ENCODE peak calls at places on chromosomes 3 and 15, in six cellular contexts. Y, F, Q, E, B and U are unnamed samples. For H3K27me3 and H3K4me1, the result is how much of the 10 kb centered on the place peaks cover.

GRCh38 chr15:98737122-98737521 is 88.8 kb downstream of the IGF1R start:
- DNase-seq in Q (no peak), E (no peak), F (no peak), Y (no peak), B (no peak), U (no peak)

GRCh38 chr15:67685716-67686115 is 139.6 kb upstream of the SKOR1 start:
- DNase-seq in E (no peak), F (no peak), Q (no peak), B (no peak), Y (no peak), U (no peak)

GRCh38 chr15:90201150-90201943 is at the start of gene SEMA4B:
- DNase-seq in Q (peak), F (peak), B (peak), Y (peak), E (peak), U (peak)

GRCh38 chr3:128489860-128490649 is 2.9 kb downstream of the GATA2 start:
- DNase-seq in Y (peak), E (peak), Q (no peak), B (no peak), F (no peak), U (no peak)

GRCh38 chr3:98350082-98350481 is 3.6 kb upstream of the OR5K4 start:
- DNase-seq in Q (no peak), Y (no peak), E (no peak), F (no peak), B (no peak), U (no peak)

GRCh38 chr3:78937486-78937885 is 830.3 kb downstream of the ROBO1 start:
- DNase-seq in Y (no peak), F (no peak), B (no peak), Q (no peak), E (no peak), U (no peak)

GRCh38 chr15:92951800-92952199 is 51.7 kb downstream of the CHD2 start:
- DNase-seq in Q (no peak), Y (no peak), E (no peak), F (no peak), B (no peak), U (no peak)

GRCh38 chr3:82938821-82939328 is 1177.4 kb upstream of the GBE1 start:
- DNase-seq in B (peak), Y (peak), Q (no peak), E (no peak), F (no peak), U (no peak)

GRCh38 chr3:76986876-76987513 is 52.9 kb upstream of the ROBO2 start:
- DNase-seq in F (no peak), Y (no peak), E (no peak), B (no peak), Q (no peak), U (no peak)

GRCh38 chr3:125104639-125105038 is 48.8 kb upstream of the HEG1 start:
- DNase-seq in B (no peak), E (no peak), Y (no peak), F (peak), Q (no peak), U (no peak)

GRCh38 chr3:10709110-10709781 is 106.8 kb upstream of the SLC6A11 start:
- DNase-seq in Q (no peak), B (no peak), F (no peak), E (no peak), Y (no peak), U (no peak)

GRCh38 chr15:63481105-63481810 is 23.1 kb upstream of the USP3 start:
- DNase-seq in E (no peak), Y (no peak), Q (no peak), F (peak), B (no peak), U (no peak)

GRCh38 chr15:49855917-49856637 is 235.2 kb downstream of the DTWD1 start:
- DNase-seq in Y (no peak), Q (no peak), E (no peak), B (no peak), F (peak), U (no peak)

GRCh38 chr15:25242957-25243799 is 195.6 kb downstream of the UBE3A start:
- DNase-seq in F (no peak), B (peak), E (no peak), Y (peak), Q (peak), U (peak)

GRCh38 chr15:40081691-40082194 is 26.9 kb downstream of the BMF start:
- DNase-seq in Q (no peak), B (peak), E (peak), Y (peak), F (peak), U (peak)
- H3K27me3 ChIP-seq in Q (under half), B (under half), E (under half), Y (under half), F (under half), U (under half)

GRCh38 chr3:55621648-55622047 is 134.5 kb upstream of the WNT5A start:
- DNase-seq in E (no peak), Q (no peak), Y (no peak), F (no peak), B (no peak), U (no peak)
- H3K4me1 ChIP-seq in E (under half), Q (under half), Y (under half), F (under half), B (under half), U (under half)

DNA sequence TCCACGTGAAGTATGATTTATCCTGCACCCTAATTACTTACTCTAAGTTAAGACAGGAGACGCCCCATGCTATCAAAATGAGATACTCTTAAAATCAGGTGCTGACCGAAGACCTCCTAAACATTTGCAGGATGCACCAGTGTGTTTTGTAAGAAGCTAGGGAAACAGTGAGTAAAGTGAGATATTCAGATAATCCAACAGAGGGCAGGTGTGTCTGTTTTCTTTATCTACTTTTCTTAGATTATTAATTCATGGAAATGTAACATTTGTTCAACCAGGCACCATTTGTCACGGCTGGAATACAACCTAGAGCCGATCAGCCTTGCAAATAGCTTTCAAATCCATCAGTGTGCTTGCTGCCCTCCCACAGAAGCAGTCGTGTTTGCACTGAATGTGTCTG is 202.0 kb upstream of the CHRM5 start:
- DNase-seq in Y (no peak), B (no peak), E (no peak), Q (no peak), F (no peak), U (no peak)
- TF ChIP-seq CTCF in Y (no peak), B (no peak), E (peak), Q (no peak), F (no peak), U (no peak)

GRCh38 chr3:38030126-38031021 is 932 bp upstream of the PLCD1 start:
- DNase-seq in F (no peak), Y (no peak), Q (no peak), E (no peak), B (no peak), U (no peak)

GRCh38 chr3:38031022-38031994 is 1.9 kb upstream of the PLCD1 start:
- DNase-seq in Q (peak), Y (peak), F (no peak), B (peak), E (no peak), U (no peak)

GRCh38 chr3:38027466-38028465 is 1.7 kb downstream of the PLCD1 start:
- DNase-seq in Q (no peak), E (no peak), Y (no peak), F (no peak), B (no peak), U (no peak)

GRCh38 chr3:38028621-38029361 is 651 bp downstream of the PLCD1 start:
- DNase-seq in E (peak), B (no peak), F (no peak), Y (no peak), Q (no peak), U (peak)

DNA sequence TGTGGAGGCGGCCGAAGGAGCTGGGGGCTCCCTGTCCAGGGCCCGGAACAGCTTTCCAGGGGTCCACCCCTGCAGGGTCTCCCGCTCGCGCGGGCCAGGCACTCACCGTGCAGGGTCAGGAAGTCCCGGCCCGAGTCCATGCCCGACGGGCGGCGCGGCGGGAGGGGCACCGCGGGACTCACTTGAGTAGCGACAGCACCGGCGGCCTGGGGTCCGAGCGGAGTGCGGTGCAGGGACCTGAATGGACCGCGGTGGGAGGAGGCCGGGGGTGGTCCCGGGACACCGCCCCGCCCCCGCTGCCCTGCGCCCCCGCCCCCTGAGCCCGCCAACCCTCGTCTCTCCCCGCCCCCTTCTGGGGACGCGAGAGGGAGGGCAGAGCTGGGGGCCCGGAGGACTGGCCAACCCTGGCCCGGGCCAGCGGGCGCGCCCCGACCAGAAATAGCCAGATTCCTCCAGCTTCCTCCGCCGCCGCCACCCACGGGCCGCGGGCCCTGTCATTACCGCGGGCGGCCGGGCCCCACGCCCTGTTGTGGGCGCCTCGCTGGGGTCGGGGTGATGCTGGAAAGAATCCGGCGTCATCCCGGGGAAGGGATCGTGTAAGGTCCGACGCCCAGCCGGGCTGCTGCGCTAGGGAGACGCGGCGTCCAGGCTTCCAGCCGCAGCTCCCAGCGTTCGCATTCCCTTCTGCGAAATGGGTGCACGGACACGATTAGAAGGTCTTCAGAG is at the start of gene PLCD1:
- DNase-seq in Q (peak), E (peak), B (peak), Y (peak), F (peak), U (peak)
- H3K27me3 ChIP-seq in Q (under half), E (half or more), B (under half), Y (under half), F (under half), U (under half)

GRCh38 chr3:50572158-50572557 is 2.8 kb downstream of the HEMK1 start:
- DNase-seq in Y (peak), B (peak), F (peak), E (peak), Q (peak), U (peak)

GRCh38 chr3:50574280-50574831 is 5.0 kb downstream of the HEMK1 start:
- DNase-seq in Q (no peak), B (no peak), F (no peak), Y (no peak), E (no peak), U (no peak)

GRCh38 chr3:50573566-50574279 is 4.4 kb downstream of the HEMK1 start:
- DNase-seq in B (no peak), E (no peak), Y (peak), Q (peak), F (no peak), U (no peak)

GRCh38 chr3:50571486-50571885 is 2.2 kb downstream of the HEMK1 start:
- DNase-seq in E (no peak), F (no peak), B (no peak), Q (no peak), Y (no peak), U (no peak)

DNA sequence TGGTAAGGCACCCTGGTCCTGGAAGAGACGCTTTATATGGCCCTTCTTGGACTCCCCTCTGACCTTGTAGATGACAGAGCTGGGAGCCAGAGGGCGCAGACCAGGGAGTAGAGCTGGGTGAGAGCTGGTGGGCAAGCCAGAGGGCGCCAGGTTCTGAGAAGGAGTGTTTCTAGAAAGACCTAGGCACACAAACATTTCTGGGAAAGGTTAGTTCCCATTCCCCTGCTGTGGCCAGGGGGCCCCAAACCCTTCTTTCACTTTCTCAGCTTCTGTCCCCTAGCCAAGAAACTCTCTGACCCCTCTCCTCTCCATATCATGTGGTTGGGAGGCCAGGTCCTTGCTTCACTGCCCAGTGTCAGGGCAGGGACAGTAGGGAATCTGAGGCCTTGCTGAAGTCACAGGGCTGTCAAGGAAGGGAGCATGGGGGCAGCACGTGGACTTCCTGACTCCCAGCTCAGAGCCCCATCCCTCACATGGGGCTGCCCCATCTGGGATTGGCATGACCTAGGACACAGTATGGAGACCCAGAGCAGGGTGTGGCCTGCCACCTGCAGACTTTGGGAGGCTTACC is 3.6 kb downstream of the HEMK1 start:
- DNase-seq in Q (no peak), E (no peak), F (no peak), B (no peak), Y (no peak), U (no peak)
- H3K4me1 ChIP-seq in Q (half or more), E (under half), F (under half), B (under half), Y (under half), U (under half)

DNA sequence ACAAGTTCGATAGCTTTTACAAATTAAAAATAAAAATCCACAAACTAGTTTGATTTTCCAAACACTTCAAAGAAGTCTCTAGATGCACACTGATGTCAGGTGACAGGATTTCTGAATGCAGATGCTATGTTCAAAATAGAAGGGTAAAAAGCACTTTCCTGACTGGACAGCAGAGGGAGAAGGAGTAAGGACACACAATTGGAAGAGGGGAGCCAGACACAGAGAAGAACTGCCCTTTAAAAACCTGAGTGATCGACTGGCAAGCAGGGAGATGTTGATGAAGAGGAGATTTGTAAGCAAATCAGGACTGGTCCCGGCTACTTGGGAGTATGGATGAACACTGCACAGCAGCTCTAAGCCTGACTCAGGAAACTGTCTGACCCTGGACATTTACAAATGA is 612.8 kb downstream of the MAGI1 start:
- DNase-seq in Q (no peak), B (no peak), F (no peak), Y (no peak), E (peak), U (no peak)
- TF ChIP-seq CTCF in Q (no peak), B (peak), F (peak), Y (no peak), E (peak), U (no peak)

GRCh38 chr3:184563941-184564684 is 2.5 kb downstream of the EPHB3 start:
- DNase-seq in F (no peak), Y (no peak), B (no peak), E (no peak), Q (no peak), U (no peak)

GRCh38 chr3:184564685-184565385 is 3.2 kb downstream of the EPHB3 start:
- DNase-seq in B (no peak), F (no peak), Q (no peak), E (no peak), Y (no peak), U (no peak)

GRCh38 chr3:184562146-184562861 is 719 bp downstream of the EPHB3 start:
- DNase-seq in Y (no peak), B (no peak), Q (no peak), F (no peak), E (no peak), U (no peak)

GRCh38 chr3:184562875-184563568 is 1.4 kb downstream of the EPHB3 start:
- DNase-seq in Q (no peak), B (no peak), F (peak), E (no peak), Y (no peak), U (no peak)

GRCh38 chr3:184563569-184563925 is 2.0 kb downstream of the EPHB3 start:
- DNase-seq in E (no peak), B (no peak), Y (no peak), Q (no peak), F (no peak), U (no peak)
- H3K27me3 ChIP-seq in E (half or more), B (under half), Y (under half), Q (under half), F (under half), U (under half)

DNA sequence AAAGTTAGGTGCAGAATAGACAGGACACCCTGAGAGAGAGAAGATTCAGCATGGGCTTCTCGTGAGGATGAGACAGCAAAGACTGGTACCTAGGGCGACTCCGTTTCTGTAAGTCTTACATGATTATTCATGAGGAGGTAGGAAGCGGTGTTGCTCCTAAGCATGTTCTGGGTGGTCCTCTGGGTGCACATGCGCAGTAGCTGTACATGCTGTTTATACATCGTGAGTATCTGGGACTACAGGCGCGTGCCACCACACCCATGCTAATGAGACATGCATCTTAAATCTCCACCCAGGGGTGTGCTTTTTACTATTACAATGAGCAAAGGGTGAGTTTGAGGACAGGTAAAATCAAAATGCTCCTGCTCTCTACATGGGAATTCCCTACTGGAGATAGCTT is 12.3 kb downstream of the ALPK3 start:
- DNase-seq in B (no peak), E (no peak), Q (no peak), Y (no peak), F (no peak), U (no peak)
- H3K4me1 ChIP-seq in B (half or more), E (under half), Q (under half), Y (under half), F (under half), U (half or more)

GRCh38 chr15:29623240-29623639 is 199.0 kb downstream of the TJP1 start:
- DNase-seq in Y (no peak), B (no peak), F (no peak), Q (no peak), E (peak), U (no peak)
- TF ChIP-seq CTCF in Y (no peak), B (no peak), F (no peak), Q (no peak), E (no peak), U (no peak)